ENCODE peak calls at places on chromosomes 1 and 21, in four cellular contexts. I is neural progenitor cell, U is keratinocyte, Z is GM23248. R is an unnamed sample. For H3K9me3, the result is how much of the 10 kb centered on the place peaks cover.

GRCh38 chr1:167529829-167530474 is 11.6 kb upstream of the CD247 start:
- DNase-seq in I (no peak), U (no peak), Z (peak), R (peak)

GRCh38 chr1:33943978-33944377 is 80.1 kb downstream of the HMGB4 start:
- DNase-seq in U (no peak), Z (peak), I (no peak), R (peak)

GRCh38 chr1:116950497-116951174 is 40.9 kb downstream of the PTGFRN start:
- DNase-seq in U (no peak), I (peak), Z (peak), R (no peak)

GRCh38 chr1:47568763-47569162 is 130.9 kb downstream of the FOXD2 start:
- DNase-seq in I (no peak), Z (peak), U (no peak), R (no peak)

GRCh38 chr21:33011462-33011861 is 14.3 kb upstream of the OLIG2 start:
- DNase-seq in I (no peak), U (peak), Z (peak), R (peak)

GRCh38 chr1:2376261-2376741 is 15.1 kb downstream of the MORN1 start:
- DNase-seq in Z (no peak), I (no peak), U (no peak), R (no peak)

GRCh38 chr1:106924360-106924759 is 132.1 kb upstream of the PRMT6 start:
- DNase-seq in Z (peak), U (no peak), I (peak), R (no peak)

GRCh38 chr21:15978158-15978805 is 248.5 kb downstream of the USP25 start:
- DNase-seq in I (no peak), U (no peak), Z (peak), R (no peak)

GRCh38 chr1:150165622-150166612 is 16.2 kb downstream of the PLEKHO1 start:
- DNase-seq in U (no peak), Z (peak), I (peak), R (peak)

GRCh38 chr1:40774266-40774998 is 9.2 kb upstream of the KCNQ4 start:
- DNase-seq in I (peak), Z (peak), U (no peak), R (peak)

GRCh38 chr1:2435091-2435490 is 22.7 kb upstream of the PEX10 start:
- DNase-seq in U (no peak), I (no peak), Z (no peak), R (no peak)

GRCh38 chr1:24250224-24250623 is 63.1 kb upstream of the IFNLR1 start:
- DNase-seq in I (no peak), U (no peak), Z (no peak), R (no peak)

GRCh38 chr1:197137322-197137721 is 9.1 kb downstream of the ASPM start:
- DNase-seq in U (no peak), Z (no peak), I (no peak), R (no peak)

GRCh38 chr1:56509713-56510641 is 69.4 kb downstream of the PLPP3 start:
- DNase-seq in U (no peak), Z (no peak), I (peak), R (peak)

GRCh38 chr1:31811605-31812004 is 4.2 kb downstream of the SPOCD1 start:
- DNase-seq in I (peak), U (no peak), Z (peak), R (peak)

GRCh38 chr1:115341948-115342347 is 3.9 kb upstream of the NGF start:
- DNase-seq in U (no peak), I (peak), Z (no peak), R (no peak)

GRCh38 chr1:66402194-66402593 is 131.8 kb upstream of the SGIP1 start:
- DNase-seq in I (no peak), U (no peak), Z (peak), R (no peak)

GRCh38 chr1:31154632-31155215 is 85.0 kb downstream of the NKAIN1 start:
- DNase-seq in Z (peak), I (peak), U (peak), R (peak)

GRCh38 chr1:203589201-203589600 is 37.4 kb upstream of the ATP2B4 start:
- DNase-seq in U (no peak), I (peak), Z (no peak), R (no peak)

GRCh38 chr1:998905-999796 is 746 bp downstream of the HES4 start:
- DNase-seq in Z (peak), U (no peak), I (peak), R (peak)

GRCh38 chr1:84021822-84022221 is 22.9 kb upstream of the TTLL7 start:
- DNase-seq in I (no peak), U (no peak), Z (no peak), R (no peak)

GRCh38 chr1:186564558-186564957 is 103.6 kb upstream of the PDC start:
- DNase-seq in I (no peak), U (no peak), Z (no peak), R (no peak)

GRCh38 chr1:30378991-30379581 is 344.3 kb downstream of the MATN1 start:
- DNase-seq in U (peak), Z (peak), I (peak), R (peak)

GRCh38 chr1:14939527-14940284 is 213.8 kb upstream of the TMEM51 start:
- DNase-seq in I (no peak), U (no peak), Z (peak), R (no peak)

GRCh38 chr21:45698493-45698947 is 55.0 kb downstream of the PCBP3 start:
- DNase-seq in I (no peak), U (peak), Z (peak), R (peak)

GRCh38 chr1:33161061-33161681 is 20.7 kb downstream of the TRIM62 start:
- DNase-seq in U (no peak), Z (no peak), I (peak), R (peak)

GRCh38 chr1:36089393-36090121 is 865 bp downstream of the ADPRS start:
- DNase-seq in U (no peak), I (peak), Z (peak), R (peak)

GRCh38 chr1:150302338-150302737 is 8.7 kb downstream of the MRPS21 start:
- DNase-seq in U (no peak), Z (no peak), I (no peak), R (no peak)

GRCh38 chr1:206880310-206880709 is 14.9 kb downstream of the IL20 start:
- DNase-seq in I (no peak), Z (no peak), U (no peak), R (no peak)

GRCh38 chr1:206878456-206878855 is 13.0 kb downstream of the IL20 start:
- DNase-seq in U (no peak), Z (no peak), I (no peak), R (no peak)

GRCh38 chr1:206872139-206872538 is 6.7 kb downstream of the IL20 start:
- DNase-seq in U (no peak), I (no peak), Z (no peak), R (no peak)

GRCh38 chr1:206873603-206874188 is 8.3 kb downstream of the IL20 start:
- DNase-seq in U (no peak), I (no peak), Z (no peak), R (no peak)

DNA sequence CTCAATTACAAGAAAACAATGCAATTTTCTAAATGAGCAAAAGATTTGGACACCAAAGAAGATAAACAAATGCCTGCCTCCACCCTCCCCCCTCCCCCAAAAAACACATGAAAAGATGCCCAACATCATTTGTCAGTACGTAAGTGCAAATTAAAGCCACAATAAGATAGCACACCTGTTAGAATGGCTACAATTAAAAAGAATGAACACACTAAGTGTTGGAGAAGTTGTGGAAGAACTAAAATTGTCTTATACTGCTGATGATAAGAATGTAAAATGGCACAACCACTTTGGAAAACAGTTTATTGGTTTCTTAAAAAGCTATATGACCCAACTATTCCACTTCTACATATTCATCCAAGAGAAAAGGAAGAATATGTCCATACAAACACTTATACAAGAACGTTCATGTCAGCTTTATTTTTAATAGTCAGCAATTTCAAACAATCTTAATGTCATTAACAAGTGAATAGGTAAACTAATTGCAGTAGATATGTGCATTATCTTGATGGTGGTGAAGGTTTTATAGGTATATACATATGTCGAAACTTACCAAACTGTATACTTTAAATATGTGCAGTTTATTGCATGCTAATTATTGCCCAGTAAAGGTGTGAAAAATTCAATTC is 10.4 kb downstream of the IL20 start:
- DNase-seq in U (no peak), Z (no peak), I (no peak), R (no peak)
- H3K9me3 ChIP-seq in U (under half), Z (under half), I (under half), R (under half)

DNA sequence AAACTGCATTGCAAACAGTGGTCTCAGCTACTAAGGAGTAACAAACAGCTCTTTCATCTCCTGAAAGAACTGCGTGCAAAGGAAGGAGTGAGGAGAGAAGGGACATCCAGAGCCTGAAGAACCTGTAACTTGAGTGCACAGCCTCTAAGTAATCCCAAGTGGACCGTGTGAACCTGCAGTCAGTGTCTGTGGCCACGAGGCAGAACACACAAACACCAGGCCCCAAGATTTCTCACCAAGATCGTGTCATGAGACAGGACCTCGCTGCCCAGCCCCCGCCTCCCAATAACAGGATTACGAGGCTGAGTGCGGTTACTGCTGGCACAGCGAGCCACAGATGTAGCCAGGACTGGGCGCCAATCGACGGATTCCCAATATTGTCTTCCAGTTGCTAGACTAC is 101.3 kb upstream of the SLC25A33 start:
- DNase-seq in U (no peak), Z (peak), I (no peak), R (peak)
- H2AFZ ChIP-seq in U (peak), Z (peak), I (peak), R (no peak)

DNA sequence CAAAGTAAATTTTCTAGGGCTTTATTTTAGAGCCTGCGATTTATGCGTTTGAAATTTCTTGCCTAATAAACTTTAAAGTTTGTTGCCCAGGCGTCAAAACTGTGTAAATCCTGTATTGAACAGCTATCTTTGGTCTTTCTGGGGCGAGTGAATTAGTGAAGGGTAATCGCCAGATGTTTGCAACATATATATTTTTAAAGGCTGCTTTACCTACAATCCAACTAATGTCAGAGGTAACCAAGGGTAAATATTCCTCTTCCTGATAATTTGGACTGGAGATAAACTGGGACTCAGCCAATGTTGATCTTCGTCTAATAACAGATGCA is 885 bp upstream of the PROX1 start:
- DNase-seq in I (no peak), Z (no peak), U (no peak), R (no peak)
- TF ChIP-seq EZH2 in I (no peak), Z (no peak), U (no peak), R (no peak)

GRCh38 chr1:248194117-248194516 is 2.9 kb upstream of the OR2M3 start:
- DNase-seq in I (no peak), Z (no peak), U (no peak), R (no peak)

DNA sequence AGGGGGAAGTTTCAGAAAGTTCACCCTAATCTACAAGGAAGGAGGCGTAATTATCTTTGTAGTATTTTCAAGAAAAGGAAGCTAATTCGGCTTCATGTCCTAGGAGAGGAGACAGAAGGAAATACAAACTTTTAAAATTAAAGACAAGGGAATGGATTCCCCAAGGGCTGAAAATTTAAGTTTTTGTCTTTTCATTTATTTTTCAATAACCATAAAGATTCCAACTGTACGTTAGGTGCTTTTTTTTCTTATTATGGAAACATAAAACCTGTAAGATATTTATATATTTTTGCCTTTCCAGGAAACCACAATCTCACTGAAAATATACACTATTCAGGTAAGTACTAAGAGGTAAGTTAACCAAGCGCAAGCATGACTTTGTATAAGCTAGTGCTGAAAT is at the start of gene OR2M3:
- DNase-seq in U (no peak), I (no peak), Z (no peak), R (no peak)
- H3K9me3 ChIP-seq in U (under half), I (under half), Z (under half), R (under half)

DNA sequence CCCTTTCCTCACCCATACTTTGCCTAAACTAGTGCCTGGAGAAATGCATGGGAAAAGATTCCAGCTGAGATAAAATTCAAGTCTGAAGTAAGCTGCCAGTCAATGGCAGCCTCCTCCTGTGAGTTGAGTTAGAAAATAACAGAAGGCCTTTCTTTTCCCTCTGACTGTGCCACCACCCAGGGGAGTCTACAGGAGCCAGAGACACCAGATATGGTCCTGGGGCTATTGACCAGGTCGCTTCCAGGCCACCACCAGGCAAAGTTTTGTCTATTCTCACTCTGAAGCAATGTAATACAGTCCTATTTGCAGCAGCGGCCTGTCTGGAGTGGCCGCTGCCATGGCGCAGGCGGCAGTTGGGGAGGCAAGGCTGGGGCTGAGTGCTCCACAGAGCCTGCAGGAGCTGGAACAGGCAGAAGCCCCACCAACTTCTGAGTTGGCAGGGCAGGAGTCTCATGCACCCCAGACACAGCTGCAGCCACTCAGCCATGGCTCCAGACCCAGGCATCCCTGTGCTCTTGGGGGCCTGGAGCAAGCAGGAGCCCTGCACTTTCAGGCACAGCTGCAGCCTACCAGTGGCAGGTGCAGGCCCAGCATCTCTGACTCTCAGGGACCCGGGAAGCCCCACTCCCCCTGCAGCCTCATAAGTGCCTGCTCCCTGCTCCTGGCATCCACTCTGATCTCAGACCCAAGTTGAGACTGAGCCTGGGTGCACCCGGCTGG is 258.5 kb downstream of the GPATCH2 start:
- DNase-seq in I (no peak), U (no peak), Z (no peak), R (no peak)
- H2AFZ ChIP-seq in I (no peak), U (no peak), Z (no peak), R (no peak)

GRCh38 chr1:22342734-22343191 is 108.9 kb upstream of the ZBTB40 start:
- DNase-seq in I (no peak), U (no peak), Z (no peak), R (no peak)

GRCh38 chr1:22343456-22344426 is 107.9 kb upstream of the ZBTB40 start:
- DNase-seq in Z (peak), I (no peak), U (no peak), R (no peak)

GRCh38 chr1:22340873-22341272 is 110.8 kb upstream of the ZBTB40 start:
- DNase-seq in I (no peak), Z (peak), U (no peak), R (no peak)

GRCh38 chr1:22340066-22340465 is 111.6 kb upstream of the ZBTB40 start:
- DNase-seq in Z (no peak), I (no peak), U (no peak), R (no peak)

GRCh38 chr1:22341791-22342605 is 109.7 kb upstream of the ZBTB40 start:
- DNase-seq in I (no peak), U (no peak), Z (peak), R (peak)
- TF ChIP-seq EZH2 in I (no peak), U (no peak), Z (no peak), R (no peak)

DNA sequence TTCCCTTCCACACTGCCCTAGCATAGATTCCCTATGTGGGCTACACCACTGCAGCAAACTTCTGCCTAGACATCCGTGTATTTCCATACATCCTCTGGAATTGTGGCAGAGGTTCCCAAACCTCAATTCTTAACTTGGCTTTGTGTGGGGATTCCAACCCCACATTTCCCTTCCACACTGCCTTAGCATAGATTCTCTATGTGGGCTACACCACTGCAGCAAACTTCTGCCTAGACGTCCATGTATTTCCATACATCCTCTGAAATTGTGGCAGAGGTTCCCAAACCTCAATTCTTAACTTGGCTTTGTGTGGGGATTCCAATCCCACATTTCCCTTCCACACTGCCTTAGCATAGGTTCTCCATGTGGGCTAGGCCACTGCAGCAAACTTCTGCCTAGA is 31.4 kb downstream of the ZNF670 start:
- DNase-seq in I (no peak), Z (no peak), U (no peak), R (no peak)
- H3K9me3 ChIP-seq in I (half or more), Z (under half), U (under half), R (under half)